ENCODE peak calls at places on chromosomes 4 and X, in five cellular contexts. N is stimulated activated CD4-positive, alpha-beta T cell treated with anti-CD3 and anti-CD28 coated beads, TNF-alpha, amount 100 ng/mL, for 48 hours; E is activated CD4-positive, alpha-beta T cell treated with anti-CD3 and anti-CD28 coated beads, Interleukin-2, amount 50 U/mL, for 24 hours; M is AG10803; U is cardiac muscle cell. L is an unnamed sample.

GRCh38 chr4:168856312-168856711 is 153.7 kb downstream of the CBR4 start:
- DNase-seq in M (peak), E (no peak), N (no peak), U (no peak), L (no peak)

GRCh38 chrX:110989447-110989846 is 106.5 kb upstream of the PAK3 start:
- DNase-seq in U (no peak), E (no peak), M (no peak), N (no peak), L (no peak)

GRCh38 chr4:157072002-157072401 is 3.9 kb upstream of the GLRB start:
- DNase-seq in U (no peak), N (no peak), E (no peak), M (peak), L (no peak)

GRCh38 chr4:16157609-16158503 is 68.4 kb downstream of the TAPT1 start:
- DNase-seq in E (no peak), U (peak), M (peak), N (no peak), L (no peak)

GRCh38 chr4:88158360-88159136 is at the start of gene ABCG2:
- DNase-seq in M (peak), E (peak), N (peak), U (peak), L (no peak)

GRCh38 chr4:186445040-186445439 is 110.3 kb downstream of the MTNR1A start:
- DNase-seq in N (no peak), E (no peak), U (no peak), M (no peak), L (no peak)

GRCh38 chr4:52939739-52940138 is 77.6 kb downstream of the RASL11B start:
- DNase-seq in U (no peak), E (no peak), M (no peak), N (no peak), L (no peak)

GRCh38 chr4:156898373-156899117 is 73.1 kb downstream of the PDGFC start:
- DNase-seq in E (no peak), M (peak), N (no peak), U (no peak), L (no peak)

GRCh38 chrX:71859637-71860036 is 51.0 kb upstream of the NHSL2 start:
- DNase-seq in U (peak), E (no peak), M (peak), N (no peak), L (no peak)

GRCh38 chr4:103364066-103364465 is 165.9 kb upstream of the CENPE start:
- DNase-seq in N (no peak), M (no peak), U (no peak), E (no peak), L (no peak)